ENCODE peak calls at places on chromosomes 11 and 22, in six cellular contexts. J is nephron progenitor cell; U is stimulated activated CD4-positive, alpha-beta T cell treated with anti-CD3 and anti-CD28 coated beads, Interleukin-2, amount 100 ng/mL, for 24 hours; G is T-helper 9 cell; P is CD4-positive, alpha-beta T cell; N is SW480. O is an unnamed sample.

GRCh38 chr22:38172489-38173155 is 9.0 kb downstream of the PLA2G6 start:
- DNase-seq in G (peak; percentile 37), N (peak; percentile 58), J (no peak), P (peak; percentile 7), U (no peak), O (no peak)

GRCh38 chr11:116796548-116796947 is 4.9 kb upstream of the APOA5 start:
- DNase-seq in J (no peak), G (no peak), U (no peak), P (no peak), N (no peak), O (no peak)

GRCh38 chr11:115916596-115916995 is 412.4 kb upstream of the CADM1 start:
- DNase-seq in P (no peak), G (no peak), U (no peak), J (no peak), N (no peak), O (no peak)

GRCh38 chr11:115670538-115671200 is 166.5 kb upstream of the CADM1 start:
- DNase-seq in U (no peak), N (no peak), G (no peak), J (no peak), P (no peak), O (no peak)

GRCh38 chr11:42957831-42958230 is 354.0 kb upstream of the API5 start:
- DNase-seq in U (no peak), J (no peak), G (no peak), N (no peak), P (no peak), O (no peak)

GRCh38 chr22:27377501-27377900 is 424.1 kb downstream of the MN1 start:
- DNase-seq in U (no peak), P (no peak), J (no peak), N (no peak), G (no peak), O (no peak)

GRCh38 chr22:25404923-25405853 is 159.3 kb upstream of the GRK3 start:
- DNase-seq in J (peak; percentile 79), N (no peak), G (peak; percentile 49), P (peak; percentile 57), U (peak; percentile 69), O (no peak)

GRCh38 chr11:112033902-112034301 is 8.7 kb downstream of the DLAT start:
- DNase-seq in J (no peak), U (no peak), N (no peak), G (no peak), P (no peak), O (no peak)

GRCh38 chr11:111370902-111371578 is 8.0 kb downstream of the POU2AF1 start:
- DNase-seq in J (no peak), U (peak; percentile 26), P (no peak), N (no peak), G (no peak), O (no peak)

GRCh38 chr11:123505546-123506299 is 75.7 kb downstream of the GRAMD1B start:
- DNase-seq in P (no peak), G (no peak), U (no peak), J (peak; percentile 44), N (no peak), O (no peak)

GRCh38 chr11:82719316-82719715 is 14.3 kb downstream of the FAM181B start:
- DNase-seq in P (no peak), J (no peak), U (no peak), N (no peak), G (no peak), O (no peak)

GRCh38 chr11:58788355-58789023 is 56.0 kb downstream of the GLYATL2 start:
- DNase-seq in U (peak; percentile 29), J (peak; percentile 23), P (peak; percentile 27), G (no peak), N (peak; percentile 80), O (no peak)

GRCh38 chr11:3807856-3808845 is at the start of gene PGAP2:
- DNase-seq in U (peak; percentile 65), N (peak; percentile 72), G (peak; percentile 56), P (peak; percentile 58), J (peak; percentile 90), O (no peak)

GRCh38 chr22:37416806-37417205 is 10.5 kb downstream of the ELFN2 start:
- DNase-seq in G (no peak), P (peak; percentile 18), J (peak; percentile 39), N (peak; percentile 56), U (no peak), O (no peak)

GRCh38 chr11:17459211-17459610 is 17.4 kb downstream of the ABCC8 start:
- DNase-seq in J (no peak), N (no peak), P (no peak), U (no peak), G (no peak), O (no peak)

O was measured in AG04449.